ENCODE peak calls at places on chromosomes 11 and 22, in six cellular contexts. One of them, this sample, is unnamed.

GRCh38 chr22:39349506-39349966 is 255 bp upstream of the SYNGR1 start:
- DNase-seq in CD4-positive, alpha-beta T cell: no peak
- DNase-seq in body of pancreas: peak; percentile 27
- DNase-seq in fibroblast of lung: no peak
- DNase-seq in Peyer's patch: no peak
- DNase-seq in cardiac muscle cell: peak; percentile 71
- DNase-seq in this sample: peak; percentile 79

GRCh38 chr11:34411786-34412185 is 26.9 kb upstream of the CAT start:
- DNase-seq in cardiac muscle cell: no peak
- DNase-seq in CD4-positive, alpha-beta T cell: no peak
- DNase-seq in Peyer's patch: no peak
- DNase-seq in body of pancreas: no peak
- DNase-seq in fibroblast of lung: no peak
- DNase-seq in this sample: no peak

GRCh38 chr11:92969634-92970347 is at the start of gene MTNR1B:
- DNase-seq in fibroblast of lung: no peak
- DNase-seq in Peyer's patch: no peak
- DNase-seq in cardiac muscle cell: peak; percentile 28
- DNase-seq in CD4-positive, alpha-beta T cell: no peak
- DNase-seq in body of pancreas: no peak
- DNase-seq in this sample: no peak

GRCh38 chr11:1041149-1041467 is 4.6 kb upstream of the MUC6 start:
- DNase-seq in body of pancreas: no peak
- DNase-seq in Peyer's patch: no peak
- DNase-seq in CD4-positive, alpha-beta T cell: no peak
- DNase-seq in cardiac muscle cell: no peak
- DNase-seq in fibroblast of lung: no peak
- DNase-seq in this sample: peak; percentile 65

GRCh38 chr11:1935156-1936071 is 11.7 kb upstream of the MRPL23 start:
- DNase-seq in cardiac muscle cell: no peak
- DNase-seq in fibroblast of lung: no peak
- DNase-seq in CD4-positive, alpha-beta T cell: no peak
- DNase-seq in body of pancreas: no peak
- DNase-seq in Peyer's patch: no peak
- DNase-seq in this sample: peak; percentile 67

GRCh38 chr11:2400761-2401435 is 348 bp downstream of the TSSC4 start:
- DNase-seq in fibroblast of lung: no peak
- DNase-seq in Peyer's patch: no peak
- DNase-seq in cardiac muscle cell: no peak
- DNase-seq in CD4-positive, alpha-beta T cell: no peak
- DNase-seq in body of pancreas: no peak
- DNase-seq in this sample: peak; percentile 91

GRCh38 chr11:47523491-47524199 is 29.3 kb downstream of the CELF1 start:
- DNase-seq in body of pancreas: no peak
- DNase-seq in CD4-positive, alpha-beta T cell: peak; percentile 13
- DNase-seq in cardiac muscle cell: peak; percentile 50
- DNase-seq in Peyer's patch: no peak
- DNase-seq in fibroblast of lung: peak; percentile 86
- DNase-seq in this sample: no peak

GRCh38 chr11:77109236-77110019 is 6.8 kb downstream of the OMP start:
- DNase-seq in CD4-positive, alpha-beta T cell: no peak
- DNase-seq in Peyer's patch: no peak
- DNase-seq in cardiac muscle cell: no peak
- DNase-seq in fibroblast of lung: peak; percentile 61
- DNase-seq in body of pancreas: no peak
- DNase-seq in this sample: no peak

GRCh38 chr11:2651826-2652237 is 48.0 kb downstream of the KCNQ1OT1 start:
- DNase-seq in body of pancreas: no peak
- DNase-seq in CD4-positive, alpha-beta T cell: no peak
- DNase-seq in fibroblast of lung: no peak
- DNase-seq in cardiac muscle cell: no peak
- DNase-seq in Peyer's patch: no peak
- DNase-seq in this sample: peak; percentile 35

GRCh38 chr11:10926801-10927200 is 68.9 kb upstream of the ZBED5 start:
- DNase-seq in cardiac muscle cell: no peak
- DNase-seq in CD4-positive, alpha-beta T cell: no peak
- DNase-seq in fibroblast of lung: no peak
- DNase-seq in Peyer's patch: no peak
- DNase-seq in body of pancreas: no peak
- DNase-seq in this sample: no peak

DNA sequence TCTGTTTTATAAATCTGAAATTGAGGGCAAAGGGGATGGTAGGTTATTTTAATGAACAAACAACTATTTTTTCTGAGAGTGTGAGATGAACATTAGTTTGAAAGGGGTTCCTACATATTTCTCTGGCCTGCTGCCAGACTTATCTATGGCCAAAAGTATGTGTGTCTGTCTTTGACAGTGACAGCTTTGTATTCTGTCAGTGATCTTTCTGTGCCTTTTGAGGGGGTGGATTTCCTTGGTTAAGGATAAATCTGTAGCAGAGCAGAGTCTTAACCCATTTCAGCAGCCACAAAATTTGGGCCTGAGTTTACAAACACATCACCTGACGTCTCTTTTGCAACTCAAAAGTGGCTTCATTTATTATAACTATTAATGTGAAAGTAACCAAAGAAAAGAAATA is 30.9 kb downstream of the ZFTA start:
- DNase-seq in fibroblast of lung: no peak
- DNase-seq in body of pancreas: no peak
- DNase-seq in Peyer's patch: no peak
- DNase-seq in CD4-positive, alpha-beta T cell: no peak
- DNase-seq in cardiac muscle cell: no peak
- DNase-seq in this sample: no peak
- H3K9me3 ChIP-seq in fibroblast of lung: no peaks in the 10 kb centered on the region
- H3K9me3 ChIP-seq in body of pancreas: no peaks in the 10 kb centered on the region
- H3K9me3 ChIP-seq in Peyer's patch: no peaks in the 10 kb centered on the region
- H3K9me3 ChIP-seq in CD4-positive, alpha-beta T cell: no peaks in the 10 kb centered on the region
- H3K9me3 ChIP-seq in cardiac muscle cell: no peaks in the 10 kb centered on the region
- H3K9me3 ChIP-seq in this sample: no peaks in the 10 kb centered on the region

DNA sequence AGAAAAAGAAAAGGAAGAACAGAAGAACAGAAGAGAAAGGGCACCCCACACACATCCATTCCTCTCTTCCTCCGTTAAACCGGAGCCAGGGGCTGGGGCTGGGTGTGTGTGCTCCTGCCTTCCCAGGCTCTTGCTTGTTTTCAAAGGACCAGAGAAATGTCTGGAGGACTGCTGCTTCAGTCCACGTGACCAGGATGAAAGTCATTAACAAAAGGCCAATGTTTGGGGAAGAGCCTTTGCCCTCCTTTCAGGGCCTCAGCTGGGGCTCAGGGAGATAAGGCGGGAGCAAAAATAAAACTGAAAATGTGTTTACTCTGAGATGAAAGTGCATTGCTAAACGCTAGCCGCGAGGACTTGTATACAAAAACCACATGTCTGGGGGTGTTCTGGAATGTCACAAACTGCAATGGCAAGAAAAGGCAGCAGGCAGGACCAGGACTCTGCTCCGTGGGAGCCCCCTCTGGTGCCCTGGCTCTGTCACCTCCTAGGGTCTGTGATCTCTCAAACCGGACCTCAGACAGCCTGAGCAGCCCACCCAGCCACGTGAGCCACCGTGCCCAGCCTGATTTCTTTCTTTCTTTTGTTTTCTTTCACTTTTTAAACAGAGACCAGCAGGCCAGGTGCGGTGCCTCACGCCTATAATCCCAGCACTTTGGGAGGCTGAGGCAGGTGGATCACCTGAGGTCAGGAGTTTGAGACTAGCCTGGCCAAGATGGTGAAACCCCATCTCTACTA is 31.6 kb upstream of the MYH9 start:
- DNase-seq in body of pancreas: no peak
- DNase-seq in cardiac muscle cell: peak; percentile 54
- DNase-seq in Peyer's patch: no peak
- DNase-seq in CD4-positive, alpha-beta T cell: no peak
- DNase-seq in fibroblast of lung: peak; percentile 98
- DNase-seq in this sample: no peak
- H3K27ac ChIP-seq in body of pancreas: peak overlapping the region; percentile 79
- H3K27ac ChIP-seq in cardiac muscle cell: peak overlapping the region; percentile 85
- H3K27ac ChIP-seq in Peyer's patch: peak overlapping the region; percentile 44
- H3K27ac ChIP-seq in CD4-positive, alpha-beta T cell: no peak overlapping the region
- H3K27ac ChIP-seq in fibroblast of lung: peak overlapping the region; percentile 50
- H3K27ac ChIP-seq in this sample: peak overlapping the region; percentile 79

GRCh38 chr22:49286236-49286760 is 541.4 kb downstream of the BRD1 start:
- DNase-seq in Peyer's patch: no peak
- DNase-seq in CD4-positive, alpha-beta T cell: no peak
- DNase-seq in fibroblast of lung: no peak
- DNase-seq in body of pancreas: no peak
- DNase-seq in cardiac muscle cell: no peak
- DNase-seq in this sample: peak; percentile 35

GRCh38 chr22:49281467-49282340 is 546.0 kb downstream of the BRD1 start:
- DNase-seq in cardiac muscle cell: no peak
- DNase-seq in body of pancreas: no peak
- DNase-seq in Peyer's patch: no peak
- DNase-seq in CD4-positive, alpha-beta T cell: no peak
- DNase-seq in fibroblast of lung: no peak
- DNase-seq in this sample: peak; percentile 8

GRCh38 chr22:49284389-49284788 is 543.3 kb downstream of the BRD1 start:
- DNase-seq in body of pancreas: no peak
- DNase-seq in fibroblast of lung: no peak
- DNase-seq in CD4-positive, alpha-beta T cell: no peak
- DNase-seq in Peyer's patch: no peak
- DNase-seq in cardiac muscle cell: no peak
- DNase-seq in this sample: peak; percentile 16

GRCh38 chr22:49284931-49285330 is 542.7 kb downstream of the BRD1 start:
- DNase-seq in fibroblast of lung: no peak
- DNase-seq in body of pancreas: no peak
- DNase-seq in CD4-positive, alpha-beta T cell: no peak
- DNase-seq in cardiac muscle cell: no peak
- DNase-seq in Peyer's patch: no peak
- DNase-seq in this sample: no peak

DNA sequence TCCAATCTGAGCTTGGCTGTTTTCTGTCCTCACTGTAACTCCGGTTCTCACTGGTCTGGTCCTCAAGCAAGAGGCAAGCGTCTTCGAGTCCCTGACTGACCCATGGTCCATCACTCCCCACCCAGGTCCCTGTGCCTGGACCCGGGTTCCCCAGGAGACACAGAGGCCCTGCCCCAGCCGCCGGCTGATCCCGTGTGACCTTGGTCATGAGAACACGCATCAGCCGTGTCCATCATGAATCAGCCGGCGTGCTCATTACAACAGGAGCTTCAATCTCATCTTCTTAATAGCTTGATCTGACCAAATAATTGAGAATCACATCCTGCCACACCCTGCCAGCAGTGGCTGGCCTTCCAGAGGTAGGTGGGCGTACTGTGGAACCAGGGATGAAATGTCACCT is 545.1 kb downstream of the BRD1 start:
- DNase-seq in CD4-positive, alpha-beta T cell: no peak
- DNase-seq in cardiac muscle cell: no peak
- DNase-seq in fibroblast of lung: no peak
- DNase-seq in body of pancreas: no peak
- DNase-seq in Peyer's patch: no peak
- DNase-seq in this sample: no peak
- H3K9me3 ChIP-seq in CD4-positive, alpha-beta T cell: no peaks in the 10 kb centered on the region
- H3K9me3 ChIP-seq in cardiac muscle cell: no peaks in the 10 kb centered on the region
- H3K9me3 ChIP-seq in fibroblast of lung: no peaks in the 10 kb centered on the region
- H3K9me3 ChIP-seq in body of pancreas: no peaks in the 10 kb centered on the region
- H3K9me3 ChIP-seq in Peyer's patch: no peaks in the 10 kb centered on the region
- H3K9me3 ChIP-seq in this sample: peaks cover 11% of the 10 kb centered on the region

DNA sequence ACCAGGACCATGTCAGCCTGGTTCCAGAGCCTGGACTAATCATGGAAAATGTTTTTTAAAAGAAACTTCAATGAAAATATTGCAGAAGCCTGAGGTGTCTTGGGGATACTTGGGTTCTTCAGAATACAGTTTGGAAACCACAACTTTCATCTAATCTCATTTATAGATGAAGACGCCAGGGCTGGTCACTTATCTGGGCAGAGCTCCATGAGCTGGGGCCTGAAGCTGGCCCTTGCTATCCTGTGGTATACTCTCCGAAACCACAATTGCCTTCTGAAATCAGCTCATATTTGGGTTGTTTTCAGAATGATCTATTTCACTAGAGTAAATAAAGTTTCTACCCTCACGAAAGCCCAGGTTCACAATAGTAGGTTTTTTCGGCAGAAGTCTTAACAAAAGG is 4.2 kb upstream of the CRTAM start:
- DNase-seq in Peyer's patch: no peak
- DNase-seq in fibroblast of lung: no peak
- DNase-seq in body of pancreas: no peak
- DNase-seq in cardiac muscle cell: no peak
- DNase-seq in CD4-positive, alpha-beta T cell: no peak
- DNase-seq in this sample: no peak
- H3K27ac ChIP-seq in Peyer's patch: no peak overlapping the region
- H3K27ac ChIP-seq in fibroblast of lung: no peak overlapping the region
- H3K27ac ChIP-seq in body of pancreas: no peak overlapping the region
- H3K27ac ChIP-seq in cardiac muscle cell: no peak overlapping the region
- H3K27ac ChIP-seq in CD4-positive, alpha-beta T cell: no peak overlapping the region
- H3K27ac ChIP-seq in this sample: no peak overlapping the region

This sample was measured in spleen.